ENCODE peak calls at places on chromosomes 13 and 19, in seven cellular contexts. Y, D, I, J, Q, W and G are unnamed samples.

GRCh38 chr13:48493851-48494250 is 39.0 kb downstream of the RCBTB2 start:
- DNase-seq in D (no peak), Q (no peak), J (no peak), Y (no peak), W (no peak), I (no peak), G (no peak)

GRCh38 chr19:54523403-54523802 is 20.8 kb downstream of the LAIR2 start:
- DNase-seq in D (no peak), J (peak), Y (no peak), W (no peak), Q (no peak), I (no peak), G (no peak)

GRCh38 chr13:81133066-81133465 is 792.1 kb upstream of the SPRY2 start:
- DNase-seq in D (no peak), W (no peak), I (no peak), J (no peak), Q (no peak), Y (no peak), G (no peak)

GRCh38 chr13:110346661-110347067 is 39.6 kb downstream of the COL4A2 start:
- DNase-seq in D (no peak), J (no peak), Q (no peak), W (no peak), I (peak), Y (no peak), G (no peak)

GRCh38 chr19:2215281-2215751 is 20.8 kb downstream of the PLEKHJ1 start:
- DNase-seq in J (no peak), W (no peak), Q (peak), I (no peak), D (no peak), Y (no peak), G (no peak)

GRCh38 chr19:6252066-6252465 is 27.7 kb downstream of the MLLT1 start:
- DNase-seq in W (no peak), J (no peak), Q (no peak), I (no peak), Y (no peak), D (no peak), G (no peak)

GRCh38 chr19:54102421-54103169 is at the start of gene NDUFA3:
- DNase-seq in D (peak), Y (peak), I (peak), W (peak), Q (peak), J (peak), G (peak)

GRCh38 chr19:31110331-31110730 is 238.9 kb downstream of the TSHZ3 start:
- DNase-seq in Y (no peak), Q (peak), D (no peak), W (no peak), J (no peak), I (no peak), G (no peak)